ENCODE peak calls at places on chromosomes 7 and 10, in six cellular contexts. X is T1000; M is NK-92 treated with Interleukin-12 subunit alpha and Interleukin-12 subunit beta, amount 100 ng/mL, for 24 hours; W is AG08395; G is CD4-positive, CD25-positive, alpha-beta regulatory T cell; I is fibroblast of the aortic adventitia. Z is an unnamed sample.

GRCh38 chr10:97882142-97883091 is 32.8 kb downstream of the GOLGA7B start:
- DNase-seq in X (peak), W (peak), G (no peak), I (peak), M (peak), Z (peak)

GRCh38 chr10:104336829-104337526 is 1.3 kb downstream of the ITPRIP start:
- DNase-seq in W (peak), M (no peak), G (no peak), X (no peak), I (peak), Z (no peak)

GRCh38 chr7:31937982-31938381 is 132.2 kb downstream of the PDE1C start:
- DNase-seq in G (no peak), W (no peak), X (no peak), M (no peak), I (no peak), Z (no peak)

GRCh38 chr7:73521636-73522080 is 435 bp downstream of the BAZ1B start:
- DNase-seq in G (no peak), M (peak), I (peak), W (peak), X (no peak), Z (peak)

GRCh38 chr10:13056461-13057077 is 43.4 kb upstream of the OPTN start:
- DNase-seq in X (no peak), M (no peak), I (peak), W (peak), G (no peak), Z (no peak)

GRCh38 chr7:6159524-6160011 is 112.9 kb downstream of the CYTH3 start:
- DNase-seq in W (no peak), X (no peak), I (no peak), G (no peak), M (no peak), Z (no peak)

GRCh38 chr10:44280211-44280610 is 104.7 kb downstream of the CXCL12 start:
- DNase-seq in M (no peak), X (no peak), W (no peak), G (no peak), I (peak), Z (no peak)

GRCh38 chr7:143003393-143004051 is 23.4 kb downstream of the OR9A2 start:
- DNase-seq in G (peak), I (peak), X (peak), W (peak), M (no peak), Z (no peak)

GRCh38 chr10:73862011-73862410 is 12.3 kb downstream of the CAMK2G start:
- DNase-seq in W (no peak), I (no peak), G (no peak), X (no peak), M (no peak), Z (no peak)

GRCh38 chr10:1201010-1201807 is 145.0 kb downstream of the WDR37 start:
- DNase-seq in X (no peak), I (no peak), M (no peak), W (no peak), G (no peak), Z (no peak)

GRCh38 chr10:112914288-112914952 is 35.6 kb upstream of the TCF7L2 start:
- DNase-seq in G (no peak), I (peak), M (no peak), W (no peak), X (no peak), Z (no peak)

GRCh38 chr7:22563621-22564241 is 63.7 kb upstream of the STEAP1B start:
- DNase-seq in M (peak), I (peak), G (no peak), W (no peak), X (peak), Z (peak)

GRCh38 chr7:43337191-43337590 is 224.7 kb downstream of the HECW1 start:
- DNase-seq in M (no peak), X (no peak), W (no peak), G (no peak), I (no peak), Z (no peak)

GRCh38 chr10:31756131-31757119 is 172.2 kb downstream of the ARHGAP12 start:
- DNase-seq in W (no peak), I (no peak), G (no peak), X (no peak), M (no peak), Z (no peak)

GRCh38 chr10:132395704-132396494 is 1.1 kb upstream of the PWWP2B start:
- DNase-seq in I (no peak), W (peak), M (no peak), G (no peak), X (no peak), Z (peak)

GRCh38 chr10:63744060-63744941 is 223.1 kb downstream of the REEP3 start:
- DNase-seq in W (peak), X (no peak), G (no peak), I (peak), M (no peak), Z (no peak)

GRCh38 chr10:42934351-42934811 is 142.5 kb upstream of the RET start:
- DNase-seq in M (no peak), W (no peak), X (no peak), G (no peak), I (no peak), Z (no peak)

GRCh38 chr7:5695037-5695708 is 86.3 kb downstream of the RNF216 start:
- DNase-seq in G (peak), I (peak), M (peak), W (peak), X (no peak), Z (no peak)

GRCh38 chr10:53430127-53430891 is 657.7 kb upstream of the MBL2 start:
- DNase-seq in W (no peak), I (no peak), M (no peak), G (no peak), X (no peak), Z (no peak)

GRCh38 chr7:33300742-33301141 is 171.4 kb downstream of the BBS9 start:
- DNase-seq in W (no peak), I (no peak), X (no peak), G (no peak), M (no peak), Z (no peak)

GRCh38 chr10:132524443-132525285 is 12.9 kb upstream of the INPP5A start:
- DNase-seq in X (no peak), G (no peak), W (no peak), I (no peak), M (no peak), Z (no peak)

GRCh38 chr10:78657622-78658165 is 411.1 kb upstream of the ZMIZ1 start:
- DNase-seq in W (peak), X (no peak), G (peak), M (peak), I (peak), Z (peak)